ENCODE peak calls at places on chromosome 11, in eight cellular contexts. N is Peyer's patch, J is body of pancreas, I is H9, Y is T-helper 9 cell, Z is HS-27A, S is cardiac muscle cell, E is hypothalamus. M is an unnamed sample.

GRCh38 chr11:18714443-18714780 is 11.6 kb downstream of the IGSF22 start:
- DNase-seq in N (no peak), J (no peak), I (no peak), Y (no peak), Z (no peak), S (no peak), E (no peak), M (no peak)

GRCh38 chr11:44926036-44926435 is 24.6 kb downstream of the TP53I11 start:
- DNase-seq in N (no peak), J (no peak), I (no peak), Y (no peak), Z (no peak), S (no peak), E (no peak), M (no peak)

GRCh38 chr11:69039501-69039900 is 9.2 kb upstream of the TPCN2 start:
- DNase-seq in N (no peak), J (no peak), I (no peak), Y (no peak), Z (no peak), S (no peak), E (no peak), M (no peak)

GRCh38 chr11:118622376-118623290 is 15.2 kb downstream of the PHLDB1 start:
- DNase-seq in N (peak; percentile 52), J (peak; percentile 39), I (no peak), Y (no peak), Z (no peak), S (peak; percentile 55), E (no peak), M (no peak)

GRCh38 chr11:111793863-111794262 is 27.7 kb upstream of the PPP2R1B start:
- DNase-seq in N (no peak), J (no peak), I (no peak), Y (no peak), Z (no peak), S (no peak), E (no peak), M (no peak)

GRCh38 chr11:2927851-2928604 is 1.2 kb downstream of the PHLDA2 start:
- DNase-seq in N (peak; percentile 59), J (no peak), I (no peak), Y (no peak), Z (no peak), S (no peak), E (no peak), M (no peak)

GRCh38 chr11:115360186-115360824 is 143.9 kb downstream of the CADM1 start:
- DNase-seq in N (no peak), J (no peak), I (no peak), Y (no peak), Z (no peak), S (no peak), E (no peak), M (no peak)

GRCh38 chr11:22456993-22457748 is 119.0 kb downstream of the SLC17A6 start:
- DNase-seq in N (no peak), J (peak; percentile 6), I (no peak), Y (no peak), Z (no peak), S (no peak), E (no peak), M (no peak)

GRCh38 chr11:640021-640706 is 3.1 kb downstream of the DRD4 start:
- DNase-seq in N (peak; percentile 44), J (no peak), I (peak; percentile 54), Y (no peak), Z (no peak), S (no peak), E (no peak), M (no peak)

GRCh38 chr11:74773481-74773880 is 24.8 kb downstream of the RNF169 start:
- DNase-seq in N (no peak), J (no peak), I (no peak), Y (no peak), Z (no peak), S (no peak), E (no peak), M (no peak)

GRCh38 chr11:45145421-45146071 is 893 bp upstream of the PRDM11 start:
- DNase-seq in N (no peak), J (peak; percentile 56), I (peak; percentile 87), Y (no peak), Z (no peak), S (peak; percentile 45), E (no peak), M (peak; percentile 9)

GRCh38 chr11:61917357-61918109 is at the start of gene RAB3IL1:
- DNase-seq in N (peak; percentile 74), J (peak; percentile 46), I (peak; percentile 71), Y (no peak), Z (no peak), S (peak; percentile 89), E (no peak), M (no peak)

GRCh38 chr11:117828641-117829368 is 4.3 kb upstream of the FXYD2 start:
- DNase-seq in N (peak; percentile 57), J (peak; percentile 69), I (peak; percentile 25), Y (peak; percentile 69), Z (no peak), S (no peak), E (no peak), M (peak; percentile 68)

GRCh38 chr11:33412231-33412630 is 155.1 kb downstream of the HIPK3 start:
- DNase-seq in N (no peak), J (no peak), I (no peak), Y (no peak), Z (no peak), S (no peak), E (no peak), M (no peak)

GRCh38 chr11:10906521-10906920 is 48.7 kb upstream of the ZBED5 start:
- DNase-seq in N (no peak), J (no peak), I (no peak), Y (no peak), Z (no peak), S (no peak), E (no peak), M (no peak)

GRCh38 chr11:122137081-122137793 is 21.2 kb upstream of the BLID start:
- DNase-seq in N (no peak), J (no peak), I (no peak), Y (no peak), Z (peak; percentile 72), S (no peak), E (no peak), M (no peak)

GRCh38 chr11:2475151-2475918 is 30.5 kb downstream of the KCNQ1 start:
- DNase-seq in N (no peak), J (no peak), I (no peak), Y (no peak), Z (no peak), S (no peak), E (no peak), M (no peak)

GRCh38 chr11:35953081-35953480 is 9.2 kb downstream of the LDLRAD3 start:
- DNase-seq in N (no peak), J (peak; percentile 14), I (no peak), Y (no peak), Z (no peak), S (no peak), E (no peak), M (no peak)

GRCh38 chr11:119130662-119131061 is 9.3 kb downstream of the HINFP start:
- DNase-seq in N (no peak), J (no peak), I (no peak), Y (no peak), Z (no peak), S (no peak), E (no peak), M (no peak)

GRCh38 chr11:2933376-2934056 is 4.3 kb upstream of the PHLDA2 start:
- DNase-seq in N (peak; percentile 63), J (peak; percentile 78), I (peak; percentile 89), Y (peak; percentile 36), Z (no peak), S (no peak), E (no peak), M (peak; percentile 54)

GRCh38 chr11:120606116-120607010 is 94.8 kb downstream of the GRIK4 start:
- DNase-seq in N (peak; percentile 16), J (no peak), I (no peak), Y (no peak), Z (no peak), S (no peak), E (no peak), M (no peak)

GRCh38 chr11:34234086-34234740 is 123.6 kb downstream of the ABTB2 start:
- DNase-seq in N (peak; percentile 80), J (peak; percentile 60), I (peak; percentile 87), Y (peak; percentile 58), Z (no peak), S (no peak), E (no peak), M (peak; percentile 77)

GRCh38 chr11:130023204-130023603 is 20.6 kb upstream of the PRDM10 start:
- DNase-seq in N (no peak), J (no peak), I (no peak), Y (no peak), Z (no peak), S (no peak), E (no peak), M (no peak)

GRCh38 chr11:131724436-131724995 is 354.1 kb downstream of the NTM start:
- DNase-seq in N (no peak), J (no peak), I (no peak), Y (no peak), Z (no peak), S (no peak), E (no peak), M (no peak)

GRCh38 chr11:118415739-118416068 is 14.3 kb downstream of the ATP5MG start:
- DNase-seq in N (no peak), J (peak; percentile 55), I (peak; percentile 73), Y (no peak), Z (no peak), S (no peak), E (no peak), M (peak; percentile 32)

GRCh38 chr11:120712862-120713770 is 201.6 kb downstream of the GRIK4 start:
- DNase-seq in N (no peak), J (no peak), I (no peak), Y (no peak), Z (no peak), S (no peak), E (no peak), M (no peak)

GRCh38 chr11:13446444-13446843 is 16.6 kb downstream of the BTBD10 start:
- DNase-seq in N (no peak), J (no peak), I (no peak), Y (no peak), Z (no peak), S (no peak), E (no peak), M (no peak)

GRCh38 chr11:108958446-108959123 is 293.7 kb downstream of the DDX10 start:
- DNase-seq in N (no peak), J (no peak), I (no peak), Y (no peak), Z (no peak), S (no peak), E (no peak), M (no peak)

GRCh38 chr11:123654566-123655081 is at the start of gene SCN3B:
- DNase-seq in N (peak; percentile 74), J (peak; percentile 82), I (peak; percentile 89), Y (no peak), Z (no peak), S (peak; percentile 90), E (no peak), M (no peak)

M was measured in activated T-helper 2 cell treated with anti-CD3 and anti-CD28 coated beads, Interferon-gamma antibody, Interleukin-2, Interleukin-4, amounts not matched to agents 10 μg/mL and 5 μg/mL and 100 μg/mL, durations not matched to agents 14 hours and 24 hours and 36 hours.